ENCODE peak calls at places on chromosomes 7 and 10, in four cellular contexts. N is neuronal stem cell, E is H1, G is trophoblast cell. F is an unnamed sample.

GRCh38 chr10:125263551-125263950 is 103.2 kb upstream of the CTBP2 start:
- DNase-seq in N (no peak), E (no peak), G (peak), F (no peak)

GRCh38 chr7:133830081-133830480 is 297.1 kb upstream of the LRGUK start:
- DNase-seq in G (no peak), N (no peak), E (no peak), F (no peak)

GRCh38 chr7:128266891-128267839 is 26.1 kb downstream of the LEP start:
- DNase-seq in N (peak), G (peak), E (peak), F (peak)

GRCh38 chr7:22275574-22276150 is 81.3 kb downstream of the RAPGEF5 start:
- DNase-seq in E (no peak), N (no peak), G (no peak), F (no peak)

GRCh38 chr7:74479066-74479781 is 25.5 kb downstream of the GTF2IRD1 start:
- DNase-seq in E (no peak), G (no peak), N (no peak), F (no peak)

GRCh38 chr7:157017639-157018327 is 7.3 kb upstream of the MNX1 start:
- DNase-seq in E (peak), G (no peak), N (no peak), F (no peak)

GRCh38 chr10:4512557-4513286 is 313.3 kb upstream of the AKR1E2 start:
- DNase-seq in N (no peak), E (no peak), G (peak), F (peak)

GRCh38 chr10:62050941-62051433 is 149.5 kb downstream of the ARID5B start:
- DNase-seq in G (peak), E (no peak), N (no peak), F (peak)

GRCh38 chr10:93746844-93747284 is 10.9 kb upstream of the LGI1 start:
- DNase-seq in G (peak), N (no peak), E (peak), F (peak)

GRCh38 chr7:76330245-76330644 is 27.8 kb downstream of the HSPB1 start:
- DNase-seq in N (no peak), E (no peak), G (no peak), F (no peak)

GRCh38 chr7:155665957-155666287 is 21.5 kb downstream of the RBM33 start:
- DNase-seq in G (peak), E (no peak), N (no peak), F (peak)

GRCh38 chr10:97475936-97476594 is 22.2 kb downstream of the MMS19 start:
- DNase-seq in G (peak), E (no peak), N (no peak), F (no peak)

GRCh38 chr7:142331941-142332340 is 74.1 kb upstream of the PRSS58 start:
- DNase-seq in E (no peak), N (no peak), G (no peak), F (no peak)

GRCh38 chr7:30348083-30348560 is 63.7 kb downstream of the ZNRF2 start:
- DNase-seq in N (no peak), G (peak), E (no peak), F (peak)

GRCh38 chr7:1117321-1117928 is 29.5 kb downstream of the GPER1 start:
- DNase-seq in E (no peak), N (no peak), G (no peak), F (no peak)

GRCh38 chr7:56199639-56200038 is 83.4 kb upstream of the NUPR2 start:
- DNase-seq in E (no peak), N (no peak), G (peak), F (no peak)

GRCh38 chr7:81776159-81776558 is 6.3 kb upstream of the HGF start:
- DNase-seq in G (no peak), E (no peak), N (no peak), F (peak)

GRCh38 chr7:138169441-138169851 is 93.2 kb downstream of the AKR1D1 start:
- DNase-seq in E (no peak), G (no peak), N (peak), F (no peak)

GRCh38 chr10:116769791-116770190 is 27.4 kb upstream of the HSPA12A start:
- DNase-seq in G (peak), N (no peak), E (no peak), F (peak)

GRCh38 chr10:100807241-100808050 is 62.1 kb downstream of the PAX2 start:
- DNase-seq in E (no peak), N (no peak), G (no peak), F (no peak)

GRCh38 chr10:61931620-61932332 is 30.3 kb downstream of the ARID5B start:
- DNase-seq in G (peak), N (no peak), E (no peak), F (no peak)

GRCh38 chr10:103671126-103671525 is 177.6 kb downstream of the NEURL1 start:
- DNase-seq in N (no peak), E (no peak), G (no peak), F (no peak)

GRCh38 chr7:158880973-158881372 is 24.6 kb downstream of the DYNC2I1 start:
- DNase-seq in E (no peak), N (no peak), G (no peak), F (no peak)

GRCh38 chr7:80722596-80723141 is 84.2 kb downstream of the CD36 start:
- DNase-seq in N (no peak), G (peak), E (no peak), F (peak)

GRCh38 chr10:103968441-103969391 is 1.8 kb downstream of the SLK start:
- DNase-seq in N (no peak), G (peak), E (no peak), F (peak)

GRCh38 chr7:151954866-151955820 is 1.1 kb upstream of the GALNTL5 start:
- DNase-seq in N (peak), G (no peak), E (peak), F (no peak)

GRCh38 chr10:117544729-117545140 is 2.2 kb downstream of the EMX2 start:
- DNase-seq in G (no peak), E (no peak), N (no peak), F (no peak)

GRCh38 chr7:126993626-126994213 is 259.0 kb downstream of the GRM8 start:
- DNase-seq in G (no peak), N (no peak), E (no peak), F (no peak)

GRCh38 chr7:140398821-140399220 is 491 bp upstream of the SLC37A3 start:
- DNase-seq in E (no peak), G (no peak), N (no peak), F (no peak)
- H3K4me3 ChIP-seq in E (peak), G (no peak), N (peak), F (peak)

GRCh38 chr10:132030898-132031463 is 34.8 kb upstream of the JAKMIP3 start:
- DNase-seq in N (no peak), G (no peak), E (no peak), F (no peak)
- H2BK12ac ChIP-seq in N (no peak), G (no peak), E (no peak), F (no peak)

DNA sequence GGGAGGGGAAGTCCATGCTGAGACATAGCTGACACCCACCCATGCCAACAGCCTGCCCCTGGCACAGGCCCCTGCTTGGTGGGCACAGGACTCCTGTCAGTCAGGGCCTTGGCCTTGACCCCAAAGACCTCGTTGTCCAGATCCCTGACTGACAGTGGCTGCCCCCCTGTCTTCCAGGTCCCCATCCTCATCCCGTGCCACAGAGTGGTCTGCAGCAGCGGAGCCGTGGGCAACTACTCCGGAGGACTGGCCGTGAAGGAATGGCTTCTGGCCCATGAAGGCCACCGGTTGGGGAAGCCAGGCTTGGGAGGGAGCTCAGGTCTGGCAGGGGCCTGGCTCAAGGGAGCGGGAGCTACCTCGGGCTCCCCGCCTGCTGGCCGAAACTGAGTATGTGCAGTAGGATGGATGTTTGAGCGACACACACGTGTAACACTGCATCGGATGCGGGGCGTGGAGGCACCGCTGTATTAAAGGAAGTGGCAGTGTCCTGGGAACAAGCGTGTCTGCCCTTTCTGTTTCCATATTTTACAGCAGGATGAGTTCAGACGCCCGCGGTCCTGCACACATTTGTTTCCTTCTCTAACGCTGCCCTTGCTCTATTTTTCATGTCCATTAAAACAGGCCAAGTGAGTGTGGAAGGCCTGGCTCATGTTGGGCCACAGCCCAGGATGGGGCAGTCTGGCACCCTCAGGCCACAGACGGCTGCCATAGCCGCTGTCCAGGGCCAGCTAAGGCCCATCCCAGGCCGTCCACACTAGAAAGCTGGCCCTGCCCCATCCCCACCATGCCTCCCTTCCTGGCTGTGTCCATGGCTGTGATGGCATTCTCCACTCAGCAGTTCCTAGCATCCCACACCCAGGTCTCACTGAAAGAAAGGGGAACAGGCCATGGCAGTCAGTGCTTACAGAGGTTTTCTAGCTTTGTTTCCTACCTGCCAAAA is 197.2 kb downstream of the EBF3 start:
- DNase-seq in N (no peak), E (peak), G (no peak), F (no peak)
- H4K8ac ChIP-seq in N (no peak), E (no peak), G (no peak), F (no peak)

DNA sequence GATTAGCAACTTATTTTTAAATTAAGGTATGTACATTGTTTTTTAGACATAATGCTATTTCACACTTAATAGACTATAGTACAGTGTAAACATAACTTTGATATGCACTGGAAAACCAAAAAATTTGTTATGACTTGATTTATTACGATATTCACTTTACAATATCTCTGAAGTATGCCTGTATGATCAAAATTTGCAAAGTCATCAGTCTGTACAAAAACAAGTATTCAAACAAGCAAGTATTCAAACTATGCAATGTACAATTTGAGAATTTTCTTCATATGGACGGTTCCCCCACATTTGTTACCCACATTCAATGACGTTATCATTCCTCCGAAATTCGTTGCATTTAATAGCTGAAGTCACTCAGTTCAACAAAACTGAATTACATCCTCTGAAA is 147.9 kb downstream of the AVL9 start:
- DNase-seq in N (no peak), G (no peak), E (no peak), F (no peak)
- H3K4me3 ChIP-seq in N (no peak), G (no peak), E (no peak), F (no peak)

GRCh38 chr10:121580276-121581116 is 17.7 kb downstream of the FGFR2 start:
- DNase-seq in E (peak), G (peak), N (no peak), F (peak)
- H2BK12ac ChIP-seq in E (peak), G (peak), N (no peak), F (no peak)

F was measured in mesenchymal stem cell.